ENCODE peak calls at places on chromosomes 6 and 20, in eight cellular contexts. D is psoas muscle; W is ovary; J is CD8-positive, alpha-beta memory T cell; C is naive thymus-derived CD4-positive, alpha-beta T cell; L is HFF-Myc; K is sigmoid colon; R is Peyer's patch. Z is an unnamed sample.

GRCh38 chr6:56513631-56514030 is 129.1 kb downstream of the DST start:
- DNase-seq in D (no peak), C (no peak), L (no peak), K (no peak), R (no peak), W (no peak), J (no peak), Z (no peak)

GRCh38 chr6:106782524-106783265 is 153.3 kb downstream of the QRSL1 start:
- DNase-seq in R (no peak), L (no peak), J (no peak), C (no peak), D (no peak), K (no peak), W (no peak), Z (no peak)

GRCh38 chr6:110873981-110874879 is at the start of gene AMD1:
- DNase-seq in J (peak; percentile 89), D (peak; percentile 97), K (peak; percentile 99), R (peak; percentile 99), C (peak; percentile 97), W (peak; percentile 97), L (peak; percentile 93), Z (peak; percentile 96)

GRCh38 chr20:38224534-38224933 is 36.0 kb downstream of the KIAA1755 start:
- DNase-seq in C (no peak), K (peak; percentile 36), W (peak; percentile 12), L (no peak), R (no peak), D (no peak), J (no peak), Z (no peak)

GRCh38 chr20:59145247-59145925 is 18.2 kb upstream of the ZNF831 start:
- DNase-seq in R (no peak), C (no peak), L (no peak), J (no peak), W (no peak), D (no peak), K (no peak), Z (no peak)

GRCh38 chr6:168715643-168716481 is 274.9 kb downstream of the SMOC2 start:
- DNase-seq in K (no peak), C (no peak), D (no peak), R (no peak), W (no peak), J (no peak), L (no peak), Z (no peak)

GRCh38 chr6:81487489-81487888 is 265.0 kb downstream of the TENT5A start:
- DNase-seq in W (peak; percentile 43), J (no peak), L (no peak), K (peak; percentile 63), D (no peak), C (no peak), R (peak; percentile 44), Z (no peak)

GRCh38 chr6:53862517-53863457 is 68.0 kb downstream of the LRRC1 start:
- DNase-seq in K (peak; percentile 70), L (no peak), C (no peak), D (no peak), W (no peak), J (no peak), R (no peak), Z (no peak)

GRCh38 chr6:32624565-32624964 is 12.6 kb upstream of the HLA-DQA1 start:
- DNase-seq in R (no peak), D (no peak), C (no peak), J (no peak), W (no peak), L (no peak), K (no peak), Z (no peak)

GRCh38 chr6:106184629-106185028 is 98.5 kb downstream of the PRDM1 start:
- DNase-seq in K (no peak), J (no peak), C (no peak), D (no peak), W (no peak), L (no peak), R (no peak), Z (no peak)

GRCh38 chr6:148358196-148358785 is 15.7 kb downstream of the SASH1 start:
- DNase-seq in C (no peak), J (no peak), L (no peak), D (peak; percentile 42), R (peak; percentile 49), K (peak; percentile 80), W (no peak), Z (no peak)

GRCh38 chr6:129717287-129717686 is 7.3 kb upstream of the ARHGAP18 start:
- DNase-seq in J (no peak), R (no peak), C (no peak), K (no peak), W (no peak), L (no peak), D (no peak), Z (no peak)

GRCh38 chr6:52230685-52231084 is 13.6 kb downstream of the IL17F start:
- DNase-seq in C (no peak), W (no peak), L (no peak), R (no peak), J (no peak), D (no peak), K (no peak), Z (no peak)

GRCh38 chr20:50220894-50221266 is 30.2 kb downstream of the CEBPB start:
- DNase-seq in C (no peak), W (no peak), D (no peak), K (no peak), J (no peak), R (no peak), L (no peak), Z (no peak)

GRCh38 chr6:12371641-12372146 is 81.5 kb downstream of the EDN1 start:
- DNase-seq in D (no peak), L (no peak), C (no peak), R (no peak), K (no peak), J (no peak), W (no peak), Z (no peak)

GRCh38 chr20:24669701-24670100 is 200.3 kb downstream of the SYNDIG1 start:
- DNase-seq in W (no peak), D (no peak), J (no peak), L (no peak), K (peak; percentile 36), R (peak; percentile 33), C (no peak), Z (no peak)

GRCh38 chr6:169344651-169345050 is 91.0 kb upstream of the THBS2 start:
- DNase-seq in K (no peak), C (no peak), D (no peak), L (no peak), R (no peak), W (no peak), J (no peak), Z (no peak)

GRCh38 chr20:13819885-13820645 is 35.2 kb downstream of the NDUFAF5 start:
- DNase-seq in K (peak; percentile 77), W (peak; percentile 38), L (peak; percentile 32), C (peak; percentile 18), R (no peak), D (peak; percentile 28), J (no peak), Z (peak; percentile 67)

GRCh38 chr6:122202576-122203137 is 196.8 kb upstream of the HSF2 start:
- DNase-seq in D (no peak), R (no peak), L (no peak), C (no peak), K (no peak), J (no peak), W (no peak), Z (no peak)

GRCh38 chr6:33192105-33192646 is at the start of gene COL11A2:
- DNase-seq in R (no peak), J (no peak), D (no peak), C (no peak), L (no peak), K (no peak), W (no peak), Z (no peak)

GRCh38 chr6:81995548-81996289 is 243.2 kb upstream of the TENT5A start:
- DNase-seq in C (no peak), L (no peak), D (no peak), K (no peak), W (no peak), J (no peak), R (no peak), Z (no peak)

GRCh38 chr6:75204222-75204958 is 1.5 kb downstream of the COL12A1 start:
- DNase-seq in J (no peak), C (no peak), K (peak; percentile 93), L (peak; percentile 83), D (peak; percentile 73), R (peak; percentile 78), W (peak; percentile 90), Z (no peak)
- H3K4me3 ChIP-seq in J (no peak overlapping the region), C (peak overlapping the region; percentile 33), K (peak overlapping the region; percentile 66), L (peak overlapping the region; percentile 86), D (peak overlapping the region; percentile 68), R (peak overlapping the region; percentile 35), W (peak overlapping the region; percentile 57), Z (no peak overlapping the region)

GRCh38 chr6:35044145-35044745 is 96.9 kb downstream of the TCP11 start:
- DNase-seq in R (no peak), K (peak; percentile 79), D (no peak), C (no peak), W (no peak), L (no peak), J (no peak), Z (no peak)
- H3K4me3 ChIP-seq in R (no peak overlapping the region), K (no peak overlapping the region), D (no peak overlapping the region), C (no peak overlapping the region), W (no peak overlapping the region), L (no peak overlapping the region), J (no peak overlapping the region), Z (no peak overlapping the region)

DNA sequence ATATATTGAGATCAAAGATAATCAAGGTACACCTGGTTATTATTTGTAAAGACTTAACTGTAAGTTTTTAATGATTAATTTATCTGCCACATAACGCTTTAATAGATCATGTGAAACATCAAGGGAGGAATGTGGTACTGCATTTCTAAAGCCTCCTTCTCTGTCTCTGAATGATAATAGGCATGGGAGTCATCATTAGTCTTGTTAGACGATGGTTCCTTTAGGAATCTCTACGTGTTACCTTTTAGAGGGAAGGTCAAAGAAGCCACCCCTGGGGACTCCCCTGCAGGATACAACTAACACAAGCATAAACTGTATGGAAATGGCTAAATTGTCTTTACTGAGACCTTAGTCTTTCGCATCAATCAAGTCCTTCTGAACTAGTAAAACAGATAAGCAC is 173.6 kb upstream of the MCHR2 start:
- DNase-seq in R (no peak), D (no peak), K (no peak), C (no peak), L (no peak), W (no peak), J (no peak), Z (no peak)
- H3K4me3 ChIP-seq in R (no peak overlapping the region), D (no peak overlapping the region), K (no peak overlapping the region), C (no peak overlapping the region), L (no peak overlapping the region), W (no peak overlapping the region), J (no peak overlapping the region), Z (no peak overlapping the region)

GRCh38 chr6:7165736-7166296 is 58.1 kb downstream of the RREB1 start:
- DNase-seq in D (no peak), R (no peak), K (no peak), J (no peak), C (no peak), W (no peak), L (no peak), Z (no peak)

GRCh38 chr6:7165002-7165735 is 57.4 kb downstream of the RREB1 start:
- DNase-seq in D (no peak), J (no peak), C (no peak), K (no peak), R (no peak), L (no peak), W (no peak), Z (no peak)

GRCh38 chr6:7163661-7164071 is 55.9 kb downstream of the RREB1 start:
- DNase-seq in C (no peak), R (no peak), J (no peak), D (no peak), K (no peak), L (no peak), W (no peak), Z (no peak)

GRCh38 chr6:7166410-7167293 is 58.9 kb downstream of the RREB1 start:
- DNase-seq in L (no peak), D (no peak), W (no peak), K (no peak), J (no peak), C (no peak), R (no peak), Z (no peak)

GRCh38 chr6:7164536-7165001 is 56.8 kb downstream of the RREB1 start:
- DNase-seq in J (no peak), W (no peak), R (no peak), K (no peak), C (no peak), D (no peak), L (no peak), Z (no peak)
- H3K4me3 ChIP-seq in J (no peak overlapping the region), W (no peak overlapping the region), R (no peak overlapping the region), K (no peak overlapping the region), C (no peak overlapping the region), D (no peak overlapping the region), L (no peak overlapping the region), Z (no peak overlapping the region)